ENCODE peak calls at places on chromosome 17, in six cellular contexts. U is AG09319, I is dorsolateral prefrontal cortex, A is foreskin fibroblast, T is Calu3, C is AG04450. G is an unnamed sample.

GRCh38 chr17:64398330-64398729 is 7.7 kb upstream of the PECAM1 start:
- DNase-seq in U (no peak), I (no peak), A (no peak), T (no peak), C (no peak), G (no peak)

GRCh38 chr17:48131216-48131824 is 23.8 kb downstream of the SNX11 start:
- DNase-seq in U (peak), I (peak), A (peak), T (peak), C (peak), G (peak)

GRCh38 chr17:63699638-63700527 is at the start of gene LIMD2:
- DNase-seq in U (no peak), I (no peak), A (no peak), T (peak), C (no peak), G (no peak)

GRCh38 chr17:48597492-48597774 is 3.9 kb upstream of the HOXB5 start:
- DNase-seq in U (no peak), I (no peak), A (no peak), T (no peak), C (no peak), G (no peak)

GRCh38 chr17:48102700-48103378 is 1.6 kb upstream of the CBX1 start:
- DNase-seq in U (no peak), I (no peak), A (no peak), T (no peak), C (no peak), G (no peak)

GRCh38 chr17:60077672-60078519 is 825 bp downstream of the HEATR6 start:
- DNase-seq in U (no peak), I (no peak), A (peak), T (no peak), C (no peak), G (no peak)

GRCh38 chr17:77737442-77738265 is 220.8 kb upstream of the TNRC6C start:
- DNase-seq in U (no peak), I (peak), A (no peak), T (no peak), C (no peak), G (no peak)

GRCh38 chr17:76139801-76140660 is 1.0 kb downstream of the FOXJ1 start:
- DNase-seq in U (no peak), I (no peak), A (no peak), T (no peak), C (no peak), G (no peak)

GRCh38 chr17:32992360-32993033 is 850 bp downstream of the SPACA3 start:
- DNase-seq in U (no peak), I (no peak), A (no peak), T (no peak), C (no peak), G (no peak)

GRCh38 chr17:61450641-61451537 is 1.3 kb upstream of the TBX4 start:
- DNase-seq in U (no peak), I (no peak), A (no peak), T (no peak), C (no peak), G (no peak)

GRCh38 chr17:69254187-69254586 is 25.6 kb upstream of the ABCA10 start:
- DNase-seq in U (no peak), I (no peak), A (no peak), T (no peak), C (no peak), G (no peak)

GRCh38 chr17:30716461-30717289 is 107.8 kb downstream of the CRLF3 start:
- DNase-seq in U (no peak), I (peak), A (no peak), T (no peak), C (no peak), G (no peak)

GRCh38 chr17:3958200-3958599 is 6.0 kb downstream of the ATP2A3 start:
- DNase-seq in U (no peak), I (no peak), A (no peak), T (no peak), C (no peak), G (no peak)

GRCh38 chr17:74601944-74602572 is 10.0 kb upstream of the CD300LD start:
- DNase-seq in U (no peak), I (peak), A (peak), T (peak), C (no peak), G (no peak)

GRCh38 chr17:11391134-11391533 is 150.1 kb downstream of the SHISA6 start:
- DNase-seq in U (no peak), I (no peak), A (no peak), T (no peak), C (no peak), G (no peak)

DNA sequence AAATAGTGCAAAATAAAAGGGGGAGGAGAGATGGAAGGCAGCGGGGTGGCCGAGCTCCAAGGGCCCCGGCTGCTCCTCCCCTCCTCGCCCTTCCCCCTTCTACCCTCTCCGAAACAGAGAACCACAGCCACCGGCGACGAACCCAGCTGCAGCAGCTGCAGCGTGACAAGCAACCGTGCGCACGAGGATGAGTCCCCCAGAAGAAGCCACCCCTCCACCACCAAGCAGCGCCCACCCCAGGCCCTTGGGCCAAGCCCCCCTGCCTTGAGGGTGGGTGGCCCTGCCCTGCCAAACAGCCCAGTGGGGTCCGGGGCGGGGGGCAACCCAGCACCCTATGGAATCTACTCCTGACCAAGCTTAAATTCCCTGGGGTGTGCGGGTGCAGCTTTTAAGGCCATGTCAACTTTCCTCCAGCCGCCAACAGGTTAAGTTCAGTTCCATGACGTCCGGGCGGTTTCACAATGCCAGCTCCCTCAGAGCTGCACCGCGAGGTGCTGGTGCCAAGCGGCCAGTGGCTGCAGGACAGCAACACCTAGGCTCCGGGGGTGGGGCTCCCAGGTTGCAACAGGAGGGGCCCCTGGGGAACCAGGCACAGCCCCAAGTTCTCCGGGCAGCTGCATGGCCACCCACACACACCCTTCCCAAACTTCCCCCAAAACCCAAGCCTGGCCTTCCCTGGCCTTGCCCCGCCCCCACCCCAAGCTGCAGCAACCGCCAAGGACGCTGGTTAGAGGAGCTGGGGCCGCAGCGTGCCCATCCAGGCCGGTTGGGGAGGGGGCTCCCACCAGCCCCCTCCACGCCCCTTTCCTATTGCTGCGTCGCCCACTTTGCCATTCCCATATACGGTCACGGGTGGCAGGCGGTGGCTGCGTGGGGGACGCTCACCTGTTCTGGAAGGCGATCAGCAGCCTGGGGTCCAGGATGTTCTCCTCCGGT is 2.0 kb downstream of the CBX4 start:
- DNase-seq in U (no peak), I (peak), A (peak), T (peak), C (no peak), G (no peak)
- TF ChIP-seq CTCF in U (peak), I (no peak), A (no peak), T (peak), C (peak), G (no peak)

GRCh38 chr17:8185580-8186445 is 4.2 kb downstream of the BORCS6 start:
- DNase-seq in U (no peak), I (peak), A (peak), T (peak), C (peak), G (no peak)
- TF ChIP-seq CTCF in U (no peak), I (no peak), A (no peak), T (no peak), C (no peak), G (no peak)

GRCh38 chr17:2057130-2057713 is 2.3 kb downstream of the HIC1 start:
- DNase-seq in U (no peak), I (no peak), A (no peak), T (no peak), C (no peak), G (no peak)

GRCh38 chr17:2055494-2056220 is 754 bp downstream of the HIC1 start:
- DNase-seq in U (no peak), I (no peak), A (no peak), T (no peak), C (no peak), G (no peak)

GRCh38 chr17:2057714-2058520 is 3.0 kb downstream of the HIC1 start:
- DNase-seq in U (no peak), I (no peak), A (no peak), T (no peak), C (no peak), G (no peak)

GRCh38 chr17:2054740-2055493 is at the start of gene HIC1:
- DNase-seq in U (no peak), I (peak), A (peak), T (peak), C (no peak), G (no peak)

DNA sequence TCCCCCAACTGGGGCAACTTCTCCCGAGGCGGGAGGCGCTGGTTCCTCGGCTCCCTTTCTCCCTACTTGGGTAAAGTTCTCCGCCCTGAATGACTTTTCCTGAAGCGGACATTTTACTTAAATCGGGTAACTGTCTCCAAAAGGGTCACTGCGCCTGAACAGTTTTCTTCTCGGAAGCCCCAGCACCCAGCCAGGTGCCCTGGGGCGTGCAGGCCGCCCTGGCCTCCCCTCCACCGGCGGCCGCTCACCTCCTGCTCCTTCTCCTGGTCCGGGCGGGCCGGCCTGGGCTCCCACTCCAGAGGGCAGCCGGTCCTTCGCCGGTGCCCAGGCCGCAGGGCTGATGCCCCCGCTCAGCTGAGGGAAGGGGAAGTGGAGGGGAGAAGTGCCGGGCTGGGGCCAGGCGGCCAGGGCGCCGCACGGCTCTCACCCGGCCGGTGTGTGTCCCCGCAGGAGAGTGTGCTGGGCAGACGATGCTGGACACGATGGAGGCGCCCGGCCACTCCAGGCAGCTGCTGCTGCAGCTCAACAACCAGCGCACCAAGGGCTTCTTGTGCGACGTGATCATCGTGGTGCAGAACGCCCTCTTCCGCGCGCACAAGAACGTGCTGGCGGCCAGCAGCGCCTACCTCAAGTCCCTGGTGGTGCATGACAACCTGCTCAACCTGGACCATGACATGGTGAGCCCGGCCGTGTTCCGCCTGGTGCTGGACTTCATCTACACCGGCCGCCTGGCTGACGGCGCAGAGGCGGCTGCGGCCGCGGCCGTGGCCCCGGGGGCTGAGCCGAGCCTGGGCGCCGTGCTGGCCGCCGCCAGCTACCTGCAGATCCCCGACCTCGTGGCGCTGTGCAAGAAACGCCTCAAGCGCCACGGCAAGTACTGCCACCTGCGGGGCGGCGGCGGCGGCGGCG is 1.6 kb downstream of the HIC1 start:
- DNase-seq in U (no peak), I (no peak), A (no peak), T (no peak), C (no peak), G (no peak)
- TF ChIP-seq CTCF in U (no peak), I (no peak), A (no peak), T (no peak), C (no peak), G (no peak)

GRCh38 chr17:51590071-51590470 is 329.7 kb downstream of the UTP18 start:
- DNase-seq in U (no peak), I (no peak), A (no peak), T (no peak), C (no peak), G (no peak)

GRCh38 chr17:51580869-51581268 is 320.5 kb downstream of the UTP18 start:
- DNase-seq in U (no peak), I (no peak), A (no peak), T (no peak), C (no peak), G (no peak)

GRCh38 chr17:51588063-51588462 is 327.7 kb downstream of the UTP18 start:
- DNase-seq in U (no peak), I (no peak), A (no peak), T (no peak), C (no peak), G (no peak)

GRCh38 chr17:51585514-51586104 is 325.3 kb downstream of the UTP18 start:
- DNase-seq in U (no peak), I (peak), A (no peak), T (peak), C (no peak), G (no peak)
- TF ChIP-seq CTCF in U (no peak), I (peak), A (no peak), T (peak), C (no peak), G (no peak)

GRCh38 chr17:39781028-39781800 is 43.5 kb downstream of the GRB7 start:
- DNase-seq in U (no peak), I (no peak), A (no peak), T (peak), C (no peak), G (no peak)
- TF ChIP-seq CTCF in U (no peak), I (no peak), A (no peak), T (no peak), C (no peak), G (no peak)

GRCh38 chr17:78759203-78759968 is 22.7 kb downstream of the CYTH1 start:
- DNase-seq in U (no peak), I (peak), A (no peak), T (no peak), C (no peak), G (no peak)

GRCh38 chr17:78751447-78752067 is 30.5 kb downstream of the CYTH1 start:
- DNase-seq in U (no peak), I (no peak), A (no peak), T (no peak), C (no peak), G (no peak)

GRCh38 chr17:78748730-78749317 is 33.2 kb downstream of the CYTH1 start:
- DNase-seq in U (peak), I (no peak), A (peak), T (no peak), C (no peak), G (no peak)

GRCh38 chr17:78748048-78748729 is 33.9 kb downstream of the CYTH1 start:
- DNase-seq in U (no peak), I (no peak), A (no peak), T (no peak), C (no peak), G (no peak)

DNA sequence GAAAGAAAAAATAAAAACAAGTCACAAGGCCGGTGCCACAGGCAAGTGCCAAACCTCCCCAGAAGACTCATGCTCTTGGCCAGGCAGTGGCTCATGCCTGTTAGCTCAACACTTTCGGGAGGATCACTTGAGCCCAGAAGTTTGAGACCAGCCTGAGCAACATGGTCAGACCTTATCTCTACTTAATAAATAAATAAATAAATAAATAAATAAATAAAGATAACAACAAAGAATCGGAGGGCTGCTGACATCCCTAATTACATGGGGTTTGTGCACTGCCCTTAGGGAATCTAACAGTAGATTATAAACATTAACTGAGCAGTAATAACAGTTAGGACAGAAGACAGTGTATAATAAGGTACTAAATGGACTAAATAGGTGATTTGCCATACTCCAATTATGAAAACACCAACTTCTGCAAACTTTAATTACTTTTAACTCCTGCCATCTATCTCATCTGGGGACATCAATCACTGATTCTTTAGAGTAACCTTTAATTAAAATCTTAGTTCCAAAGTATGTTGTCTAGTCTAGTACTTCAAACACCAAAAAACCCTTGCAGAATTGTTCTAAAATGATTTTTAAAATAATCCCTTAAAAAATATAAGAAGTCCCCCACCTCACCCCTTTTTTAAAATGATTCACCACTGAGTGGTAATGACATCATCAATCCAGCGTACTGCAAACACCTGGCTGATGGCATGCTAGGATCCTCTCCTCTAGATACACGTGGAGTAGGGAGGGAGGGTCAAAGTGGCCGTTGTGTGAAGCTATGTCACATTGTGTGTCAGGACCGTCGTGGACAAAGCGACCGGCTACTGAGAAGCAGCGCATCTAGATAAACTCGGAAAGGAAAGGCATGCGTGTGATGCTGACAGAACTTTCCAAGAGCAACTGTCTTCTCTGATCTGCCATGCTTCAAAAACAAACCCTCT is 28.5 kb downstream of the CYTH1 start:
- DNase-seq in U (no peak), I (no peak), A (no peak), T (no peak), C (no peak), G (no peak)
- TF ChIP-seq CTCF in U (no peak), I (no peak), A (no peak), T (no peak), C (no peak), G (no peak)

GRCh38 chr17:41324180-41325075 is 8.9 kb upstream of the KRTAP17-1 start:
- DNase-seq in U (no peak), I (no peak), A (no peak), T (peak), C (no peak), G (no peak)
- TF ChIP-seq CTCF in U (peak), I (no peak), A (peak), T (peak), C (peak), G (peak)

GRCh38 chr17:9120471-9120870 is 99.2 kb downstream of the NTN1 start:
- DNase-seq in U (no peak), I (no peak), A (no peak), T (no peak), C (no peak), G (no peak)
- TF ChIP-seq CTCF in U (peak), I (no peak), A (no peak), T (no peak), C (no peak), G (no peak)

DNA sequence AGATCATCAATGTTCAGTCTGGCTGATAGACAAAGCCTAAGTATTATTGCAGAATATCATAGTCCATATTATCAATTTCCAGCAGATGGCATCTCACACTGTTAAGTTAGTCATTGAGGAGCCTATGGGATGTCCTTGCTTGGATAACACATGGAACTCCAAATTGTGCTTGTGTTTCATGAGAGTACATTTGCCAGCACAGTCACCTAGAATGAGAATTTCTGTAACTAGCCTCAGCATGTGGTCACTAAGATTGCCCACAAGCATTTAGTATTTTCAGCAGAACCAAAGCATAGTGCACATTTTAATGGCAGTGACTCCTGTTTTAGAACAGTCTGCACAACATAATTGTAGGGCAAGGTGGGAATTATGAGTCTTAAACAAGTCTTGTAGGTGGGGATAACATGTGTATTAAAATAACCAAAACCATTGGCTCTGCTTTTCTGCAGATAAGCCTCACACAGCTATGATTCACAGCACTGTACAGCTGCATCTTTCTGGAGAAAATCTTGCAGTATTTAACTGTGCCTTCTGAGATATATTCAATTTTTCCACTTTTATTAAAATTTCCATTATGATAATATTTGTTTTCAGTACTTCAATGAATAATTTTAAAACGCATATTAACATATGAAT is 882.8 kb upstream of the SOX9 start:
- DNase-seq in U (peak), I (no peak), A (no peak), T (no peak), C (no peak), G (peak)
- TF ChIP-seq CTCF in U (peak), I (peak), A (peak), T (no peak), C (peak), G (peak)

GRCh38 chr17:40021471-40021961 is 6.3 kb downstream of the CSF3 start:
- DNase-seq in U (peak), I (no peak), A (peak), T (peak), C (no peak), G (peak)
- TF ChIP-seq CTCF in U (no peak), I (no peak), A (no peak), T (no peak), C (no peak), G (no peak)

G was measured in AG09309.